ENCODE peak calls at places on chromosomes 3 and 15, in seven cellular contexts. One of them, this sample, is unnamed.

GRCh38 chr3:48694610-48695051 is 8.9 kb upstream of the NCKIPSD start:
- DNase-seq in cardiac muscle cell: peak; percentile 96
- DNase-seq in BE2C: no peak
- DNase-seq in A549: no peak
- DNase-seq in ovary: peak; percentile 88
- DNase-seq in SJSA1: peak; percentile 72
- DNase-seq in heart right ventricle: peak; percentile 78
- DNase-seq in this sample: peak; percentile 58

GRCh38 chr15:99153026-99153535 is 48.2 kb downstream of the SYNM start:
- DNase-seq in BE2C: no peak
- DNase-seq in ovary: no peak
- DNase-seq in cardiac muscle cell: no peak
- DNase-seq in A549: no peak
- DNase-seq in heart right ventricle: no peak
- DNase-seq in SJSA1: no peak
- DNase-seq in this sample: no peak

GRCh38 chr3:46371802-46372340 is 1.1 kb downstream of the CCR5 start:
- DNase-seq in ovary: no peak
- DNase-seq in SJSA1: no peak
- DNase-seq in BE2C: no peak
- DNase-seq in A549: no peak
- DNase-seq in heart right ventricle: no peak
- DNase-seq in cardiac muscle cell: no peak
- DNase-seq in this sample: no peak

GRCh38 chr3:187101184-187102072 is 37.9 kb downstream of the RPL39L start:
- DNase-seq in A549: peak; percentile 8
- DNase-seq in cardiac muscle cell: peak; percentile 96
- DNase-seq in heart right ventricle: peak; percentile 89
- DNase-seq in SJSA1: peak; percentile 67
- DNase-seq in ovary: peak; percentile 39
- DNase-seq in BE2C: peak; percentile 67
- DNase-seq in this sample: peak; percentile 57

GRCh38 chr3:42662037-42662812 is 8.7 kb downstream of the ZBTB47 start:
- DNase-seq in BE2C: no peak
- DNase-seq in SJSA1: no peak
- DNase-seq in heart right ventricle: no peak
- DNase-seq in A549: no peak
- DNase-seq in cardiac muscle cell: no peak
- DNase-seq in ovary: no peak
- DNase-seq in this sample: no peak

GRCh38 chr15:39622660-39623549 is 42.0 kb downstream of the THBS1 start:
- DNase-seq in heart right ventricle: no peak
- DNase-seq in SJSA1: no peak
- DNase-seq in ovary: no peak
- DNase-seq in cardiac muscle cell: no peak
- DNase-seq in A549: no peak
- DNase-seq in BE2C: no peak
- DNase-seq in this sample: peak; percentile 40

GRCh38 chr3:168859143-168859542 is 763.4 kb upstream of the GOLIM4 start:
- DNase-seq in cardiac muscle cell: no peak
- DNase-seq in A549: no peak
- DNase-seq in heart right ventricle: no peak
- DNase-seq in BE2C: no peak
- DNase-seq in ovary: no peak
- DNase-seq in SJSA1: no peak
- DNase-seq in this sample: peak; percentile 22

GRCh38 chr3:143658116-143658515 is 190.2 kb downstream of the SLC9A9 start:
- DNase-seq in BE2C: no peak
- DNase-seq in A549: no peak
- DNase-seq in cardiac muscle cell: no peak
- DNase-seq in SJSA1: no peak
- DNase-seq in ovary: no peak
- DNase-seq in heart right ventricle: no peak
- DNase-seq in this sample: no peak

GRCh38 chr15:40150163-40150925 is 10.5 kb upstream of the BUB1B start:
- DNase-seq in cardiac muscle cell: peak; percentile 67
- DNase-seq in BE2C: peak; percentile 77
- DNase-seq in A549: no peak
- DNase-seq in SJSA1: peak; percentile 87
- DNase-seq in heart right ventricle: no peak
- DNase-seq in ovary: no peak
- DNase-seq in this sample: peak; percentile 19

GRCh38 chr3:19543212-19543841 is 390.7 kb downstream of the EFHB start:
- DNase-seq in A549: no peak
- DNase-seq in heart right ventricle: no peak
- DNase-seq in BE2C: peak; percentile 5
- DNase-seq in cardiac muscle cell: peak; percentile 0
- DNase-seq in ovary: no peak
- DNase-seq in SJSA1: no peak
- DNase-seq in this sample: peak; percentile 42

GRCh38 chr3:37862219-37862711 is 585 bp downstream of the CTDSPL start:
- DNase-seq in ovary: peak; percentile 78
- DNase-seq in heart right ventricle: peak; percentile 52
- DNase-seq in A549: peak; percentile 21
- DNase-seq in SJSA1: no peak
- DNase-seq in cardiac muscle cell: peak; percentile 49
- DNase-seq in BE2C: peak; percentile 24
- DNase-seq in this sample: peak; percentile 79
- H3K4me1 ChIP-seq in ovary: peaks cover 8% of the 10 kb centered on the region
- H3K4me1 ChIP-seq in heart right ventricle: peaks cover 50% of the 10 kb centered on the region
- H3K4me1 ChIP-seq in A549: peaks cover 34% of the 10 kb centered on the region
- H3K4me1 ChIP-seq in SJSA1: peaks cover 36% of the 10 kb centered on the region
- H3K4me1 ChIP-seq in cardiac muscle cell: no peaks in the 10 kb centered on the region
- H3K4me1 ChIP-seq in BE2C: peaks cover 4% of the 10 kb centered on the region
- H3K4me1 ChIP-seq in this sample: peaks cover 23% of the 10 kb centered on the region

GRCh38 chr15:69163124-69163669 is 2.8 kb downstream of the GLCE start:
- DNase-seq in ovary: no peak
- DNase-seq in SJSA1: no peak
- DNase-seq in cardiac muscle cell: no peak
- DNase-seq in A549: no peak
- DNase-seq in heart right ventricle: no peak
- DNase-seq in BE2C: no peak
- DNase-seq in this sample: no peak
- H3K4me1 ChIP-seq in ovary: no peaks in the 10 kb centered on the region
- H3K4me1 ChIP-seq in SJSA1: peaks cover 12% of the 10 kb centered on the region
- H3K4me1 ChIP-seq in cardiac muscle cell: peaks cover 7% of the 10 kb centered on the region
- H3K4me1 ChIP-seq in A549: peaks cover 28% of the 10 kb centered on the region
- H3K4me1 ChIP-seq in heart right ventricle: peaks cover 14% of the 10 kb centered on the region
- H3K4me1 ChIP-seq in BE2C: no peaks in the 10 kb centered on the region
- H3K4me1 ChIP-seq in this sample: peaks cover 11% of the 10 kb centered on the region

DNA sequence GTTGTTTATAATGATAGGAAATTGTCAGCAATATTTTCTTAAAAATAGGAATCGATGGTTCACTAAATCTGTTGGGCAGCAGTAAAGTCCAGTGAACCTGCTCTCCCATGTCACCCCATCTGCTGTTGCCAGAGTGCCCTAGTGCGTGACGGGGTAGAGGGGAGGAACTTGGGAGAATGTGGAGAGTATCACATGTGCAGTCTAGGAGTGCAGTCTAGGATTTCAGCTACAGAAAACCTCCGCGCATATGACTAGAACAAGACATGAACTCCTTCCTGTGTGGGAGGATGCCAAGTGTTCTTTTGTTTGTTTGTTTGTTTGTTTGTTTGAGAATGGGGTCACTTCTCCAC is 74.6 kb upstream of the ACAD9 start:
- DNase-seq in cardiac muscle cell: no peak
- DNase-seq in ovary: no peak
- DNase-seq in BE2C: no peak
- DNase-seq in SJSA1: no peak
- DNase-seq in A549: no peak
- DNase-seq in heart right ventricle: no peak
- DNase-seq in this sample: no peak
- H3K4me1 ChIP-seq in cardiac muscle cell: peaks cover 51% of the 10 kb centered on the region
- H3K4me1 ChIP-seq in ovary: peaks cover 4% of the 10 kb centered on the region
- H3K4me1 ChIP-seq in BE2C: peaks cover 2% of the 10 kb centered on the region
- H3K4me1 ChIP-seq in SJSA1: peaks cover 27% of the 10 kb centered on the region
- H3K4me1 ChIP-seq in A549: peaks cover 14% of the 10 kb centered on the region
- H3K4me1 ChIP-seq in heart right ventricle: peaks cover 97% of the 10 kb centered on the region
- H3K4me1 ChIP-seq in this sample: no peaks in the 10 kb centered on the region

GRCh38 chr3:139005356-139005993 is 593 bp downstream of the PRR23A start:
- DNase-seq in A549: no peak
- DNase-seq in heart right ventricle: no peak
- DNase-seq in cardiac muscle cell: no peak
- DNase-seq in BE2C: no peak
- DNase-seq in SJSA1: no peak
- DNase-seq in ovary: no peak
- DNase-seq in this sample: no peak
- H3K4me1 ChIP-seq in A549: no peaks in the 10 kb centered on the region
- H3K4me1 ChIP-seq in heart right ventricle: no peaks in the 10 kb centered on the region
- H3K4me1 ChIP-seq in cardiac muscle cell: no peaks in the 10 kb centered on the region
- H3K4me1 ChIP-seq in BE2C: no peaks in the 10 kb centered on the region
- H3K4me1 ChIP-seq in SJSA1: no peaks in the 10 kb centered on the region
- H3K4me1 ChIP-seq in ovary: no peaks in the 10 kb centered on the region
- H3K4me1 ChIP-seq in this sample: no peaks in the 10 kb centered on the region

This sample was measured in hepatocyte.